ENCODE peak calls at places on chromosomes 16 and 17, in eight cellular contexts. One of them, this sample, is unnamed.

GRCh38 chr17:39169101-39169500 is 3.1 kb upstream of the ARL5C start:
- DNase-seq in tibial nerve: no peak
- DNase-seq in cardiac muscle cell: no peak
- DNase-seq in Calu3: no peak
- DNase-seq in RPMI7951: no peak
- DNase-seq in stimulated activated CD8-positive, alpha-beta memory T cell treated with anti-CD3 and anti-CD28 coated beads, Interleukin-12 subunit alpha, Interleukin-12 subunit beta, amount 100 ng/mL, for 4 hours: no peak
- DNase-seq in mucosa of descending colon: no peak
- DNase-seq in activated T-cell treated with anti-CD3 and anti-CD28 coated beads for 1 hour: no peak
- DNase-seq in this sample: no peak

GRCh38 chr17:46818319-46818928 is at the start of gene WNT3:
- DNase-seq in tibial nerve: no peak
- DNase-seq in cardiac muscle cell: peak; percentile 36
- DNase-seq in Calu3: no peak
- DNase-seq in RPMI7951: no peak
- DNase-seq in stimulated activated CD8-positive, alpha-beta memory T cell treated with anti-CD3 and anti-CD28 coated beads, Interleukin-12 subunit alpha, Interleukin-12 subunit beta, amount 100 ng/mL, for 4 hours: peak; percentile 33
- DNase-seq in mucosa of descending colon: no peak
- DNase-seq in activated T-cell treated with anti-CD3 and anti-CD28 coated beads for 1 hour: peak; percentile 44
- DNase-seq in this sample: peak; percentile 37

GRCh38 chr16:1426734-1427451 is 4.0 kb upstream of the PERCC1 start:
- DNase-seq in tibial nerve: no peak
- DNase-seq in cardiac muscle cell: no peak
- DNase-seq in Calu3: no peak
- DNase-seq in RPMI7951: no peak
- DNase-seq in stimulated activated CD8-positive, alpha-beta memory T cell treated with anti-CD3 and anti-CD28 coated beads, Interleukin-12 subunit alpha, Interleukin-12 subunit beta, amount 100 ng/mL, for 4 hours: no peak
- DNase-seq in mucosa of descending colon: no peak
- DNase-seq in activated T-cell treated with anti-CD3 and anti-CD28 coated beads for 1 hour: no peak
- DNase-seq in this sample: no peak

GRCh38 chr16:15032547-15033308 is 23.1 kb downstream of the NTAN1 start:
- DNase-seq in tibial nerve: no peak
- DNase-seq in cardiac muscle cell: no peak
- DNase-seq in Calu3: no peak
- DNase-seq in RPMI7951: peak; percentile 40
- DNase-seq in stimulated activated CD8-positive, alpha-beta memory T cell treated with anti-CD3 and anti-CD28 coated beads, Interleukin-12 subunit alpha, Interleukin-12 subunit beta, amount 100 ng/mL, for 4 hours: no peak
- DNase-seq in mucosa of descending colon: no peak
- DNase-seq in activated T-cell treated with anti-CD3 and anti-CD28 coated beads for 1 hour: no peak
- DNase-seq in this sample: no peak

GRCh38 chr17:372157-373152 is 19.8 kb upstream of the RPH3AL start:
- DNase-seq in tibial nerve: no peak
- DNase-seq in cardiac muscle cell: no peak
- DNase-seq in Calu3: no peak
- DNase-seq in RPMI7951: no peak
- DNase-seq in stimulated activated CD8-positive, alpha-beta memory T cell treated with anti-CD3 and anti-CD28 coated beads, Interleukin-12 subunit alpha, Interleukin-12 subunit beta, amount 100 ng/mL, for 4 hours: no peak
- DNase-seq in mucosa of descending colon: no peak
- DNase-seq in activated T-cell treated with anti-CD3 and anti-CD28 coated beads for 1 hour: no peak
- DNase-seq in this sample: no peak

GRCh38 chr16:11835891-11836652 is 15.3 kb downstream of the RSL1D1 start:
- DNase-seq in tibial nerve: no peak
- DNase-seq in cardiac muscle cell: peak; percentile 42
- DNase-seq in Calu3: no peak
- DNase-seq in RPMI7951: peak; percentile 85
- DNase-seq in stimulated activated CD8-positive, alpha-beta memory T cell treated with anti-CD3 and anti-CD28 coated beads, Interleukin-12 subunit alpha, Interleukin-12 subunit beta, amount 100 ng/mL, for 4 hours: no peak
- DNase-seq in mucosa of descending colon: no peak
- DNase-seq in activated T-cell treated with anti-CD3 and anti-CD28 coated beads for 1 hour: no peak
- DNase-seq in this sample: no peak

GRCh38 chr16:30473231-30474061 is 904 bp downstream of the ITGAL start:
- DNase-seq in tibial nerve: no peak
- DNase-seq in cardiac muscle cell: no peak
- DNase-seq in Calu3: no peak
- DNase-seq in RPMI7951: no peak
- DNase-seq in stimulated activated CD8-positive, alpha-beta memory T cell treated with anti-CD3 and anti-CD28 coated beads, Interleukin-12 subunit alpha, Interleukin-12 subunit beta, amount 100 ng/mL, for 4 hours: peak; percentile 52
- DNase-seq in mucosa of descending colon: peak; percentile 62
- DNase-seq in activated T-cell treated with anti-CD3 and anti-CD28 coated beads for 1 hour: no peak
- DNase-seq in this sample: no peak

GRCh38 chr17:83191388-83192160 is 112.2 kb downstream of the METRNL start:
- DNase-seq in tibial nerve: peak; percentile 12
- DNase-seq in cardiac muscle cell: no peak
- DNase-seq in Calu3: no peak
- DNase-seq in RPMI7951: no peak
- DNase-seq in stimulated activated CD8-positive, alpha-beta memory T cell treated with anti-CD3 and anti-CD28 coated beads, Interleukin-12 subunit alpha, Interleukin-12 subunit beta, amount 100 ng/mL, for 4 hours: no peak
- DNase-seq in mucosa of descending colon: peak; percentile 36
- DNase-seq in activated T-cell treated with anti-CD3 and anti-CD28 coated beads for 1 hour: no peak
- DNase-seq in this sample: no peak

GRCh38 chr16:69410285-69410990 is 14.0 kb upstream of the CYB5B start:
- DNase-seq in tibial nerve: no peak
- DNase-seq in cardiac muscle cell: no peak
- DNase-seq in Calu3: no peak
- DNase-seq in RPMI7951: peak; percentile 87
- DNase-seq in stimulated activated CD8-positive, alpha-beta memory T cell treated with anti-CD3 and anti-CD28 coated beads, Interleukin-12 subunit alpha, Interleukin-12 subunit beta, amount 100 ng/mL, for 4 hours: no peak
- DNase-seq in mucosa of descending colon: no peak
- DNase-seq in activated T-cell treated with anti-CD3 and anti-CD28 coated beads for 1 hour: no peak
- DNase-seq in this sample: no peak

This sample was measured in COR-L47.